ENCODE peak calls at places on chromosomes 16 and 17, in eight cellular contexts. O is lower lobe of right lung; V is omental fat pad; S is effector memory CD8-positive, alpha-beta T cell; M is stimulated activated naive B cell treated with anti-CD40 and anti-IgM and Interleukin-4, amounts not matched to agents 10 μg/mL and 1 μg/mL and 100 μg/mL, for 72 hours; A is upper lobe of left lung; E is psoas muscle; W is HCT116. X is an unnamed sample.

GRCh38 chr16:87831421-87832136 is 37.7 kb downstream of the SLC7A5 start:
- ATAC-seq in O (no peak), V (no peak), S (no peak), M (no peak), A (no peak), E (no peak), W (no peak), X (no peak)

GRCh38 chr17:8746501-8747236 is 2.0 kb upstream of the CCDC42 start:
- ATAC-seq in O (no peak), V (no peak), S (no peak), M (peak; percentile 58), A (no peak), E (no peak), W (peak; percentile 10), X (no peak)

GRCh38 chr17:57577751-57578607 is 167.1 kb downstream of the CCDC182 start:
- ATAC-seq in O (peak; percentile 66), V (peak; percentile 80), S (no peak), M (peak; percentile 42), A (peak; percentile 85), E (peak; percentile 81), W (no peak), X (peak; percentile 76)

GRCh38 chr16:19307587-19308241 is 22.2 kb downstream of the CLEC19A start:
- ATAC-seq in O (no peak), V (no peak), S (no peak), M (no peak), A (no peak), E (no peak), W (no peak), X (no peak)

GRCh38 chr16:55091213-55091870 is 160.7 kb downstream of the IRX5 start:
- ATAC-seq in O (peak; percentile 11), V (no peak), S (no peak), M (no peak), A (no peak), E (no peak), W (no peak), X (no peak)

GRCh38 chr17:76481091-76481655 is 13.8 kb downstream of the AANAT start:
- ATAC-seq in O (peak; percentile 21), V (no peak), S (peak; percentile 50), M (peak; percentile 67), A (no peak), E (peak; percentile 17), W (no peak), X (no peak)

GRCh38 chr16:24737391-24737871 is 8.0 kb downstream of the TNRC6A start:
- ATAC-seq in O (no peak), V (peak; percentile 64), S (no peak), M (no peak), A (peak; percentile 53), E (no peak), W (no peak), X (peak; percentile 53)

GRCh38 chr16:2224183-2224486 is 744 bp downstream of the E4F1 start:
- ATAC-seq in O (no peak), V (peak; percentile 22), S (no peak), M (no peak), A (peak; percentile 64), E (peak; percentile 69), W (no peak), X (no peak)

GRCh38 chr17:55480907-55481306 is 30.3 kb downstream of the SMIM36 start:
- ATAC-seq in O (no peak), V (no peak), S (no peak), M (no peak), A (no peak), E (no peak), W (no peak), X (no peak)

GRCh38 chr17:21291357-21291756 is 6.8 kb downstream of the MAP2K3 start:
- ATAC-seq in O (no peak), V (no peak), S (no peak), M (no peak), A (no peak), E (no peak), W (no peak), X (no peak)

GRCh38 chr17:44199553-44200477 is at the start of gene ATXN7L3:
- ATAC-seq in O (peak; percentile 97), V (peak; percentile 91), S (peak; percentile 79), M (peak; percentile 80), A (peak; percentile 96), E (peak; percentile 95), W (peak; percentile 79), X (peak; percentile 95)

GRCh38 chr17:19371259-19372003 is 6.9 kb upstream of the MAPK7 start:
- ATAC-seq in O (peak; percentile 49), V (no peak), S (peak; percentile 38), M (peak; percentile 31), A (peak; percentile 18), E (no peak), W (no peak), X (no peak)

GRCh38 chr16:56835330-56835729 is 29.7 kb upstream of the SLC12A3 start:
- ATAC-seq in O (no peak), V (no peak), S (no peak), M (no peak), A (no peak), E (no peak), W (no peak), X (no peak)

GRCh38 chr16:23351360-23351759 is 49.3 kb downstream of the SCNN1B start:
- ATAC-seq in O (no peak), V (no peak), S (no peak), M (no peak), A (no peak), E (no peak), W (no peak), X (no peak)

GRCh38 chr16:87492721-87493554 is at the start of gene ZCCHC14:
- ATAC-seq in O (peak; percentile 99), V (peak; percentile 98), S (peak; percentile 85), M (peak; percentile 88), A (peak; percentile 99), E (peak; percentile 99), W (peak; percentile 98), X (peak; percentile 99)

GRCh38 chr17:15232517-15232915 is 32.6 kb downstream of the PMP22 start:
- ATAC-seq in O (no peak), V (no peak), S (no peak), M (no peak), A (no peak), E (peak; percentile 59), W (no peak), X (no peak)

GRCh38 chr17:44752953-44753861 is 5.6 kb upstream of the ADAM11 start:
- ATAC-seq in O (no peak), V (no peak), S (no peak), M (no peak), A (no peak), E (no peak), W (no peak), X (no peak)